ENCODE peak calls at places on chromosomes 3 and 15, in five cellular contexts. V is HEK293T; B is cardiac fibroblast; X is OCI-LY7; Y is stimulated activated CD4-positive, alpha-beta T cell treated with anti-CD3 and anti-CD28 coated beads, Interleukin-1b, Interleukin-23, amount 100 ng/mL, for 48 hours. E is an unnamed sample.

GRCh38 chr3:108806316-108806715 is 16.3 kb upstream of the TRAT1 start:
- DNase-seq in V (no peak), B (no peak), X (no peak), Y (no peak), E (no peak)

GRCh38 chr3:127865941-127866340 is 43.6 kb upstream of the MGLL start:
- DNase-seq in V (no peak), B (peak; percentile 42), X (no peak), Y (no peak), E (no peak)

GRCh38 chr15:52483712-52484111 is 45.0 kb downstream of the MYO5A start:
- DNase-seq in V (no peak), B (peak; percentile 67), X (no peak), Y (no peak), E (peak; percentile 85)

GRCh38 chr15:65752151-65752700 is 39.9 kb downstream of the DENND4A start:
- DNase-seq in V (no peak), B (no peak), X (no peak), Y (no peak), E (no peak)

GRCh38 chr15:63994073-63994600 is 52.1 kb downstream of the DAPK2 start:
- DNase-seq in V (no peak), B (no peak), X (no peak), Y (no peak), E (no peak)

GRCh38 chr15:73683624-73684536 is at the start of gene CD276:
- DNase-seq in V (peak; percentile 62), B (peak; percentile 81), X (no peak), Y (no peak), E (peak; percentile 72)

GRCh38 chr3:32973982-32974381 is 22.5 kb downstream of the CCR4 start:
- DNase-seq in V (no peak), B (no peak), X (no peak), Y (no peak), E (no peak)

GRCh38 chr3:169454823-169455222 is 208.7 kb downstream of the MECOM start:
- DNase-seq in V (no peak), B (peak; percentile 88), X (no peak), Y (no peak), E (peak; percentile 95)

GRCh38 chr3:197224034-197224444 is 74.4 kb downstream of the DLG1 start:
- DNase-seq in V (peak; percentile 34), B (peak; percentile 74), X (peak; percentile 67), Y (no peak), E (peak; percentile 72)

GRCh38 chr15:73700041-73700842 is 16.1 kb downstream of the CD276 start:
- DNase-seq in V (peak; percentile 75), B (peak; percentile 89), X (peak; percentile 80), Y (peak; percentile 74), E (peak; percentile 84)

GRCh38 chr3:60775956-60776355 is 475.3 kb downstream of the FHIT start:
- DNase-seq in V (no peak), B (no peak), X (no peak), Y (no peak), E (no peak)

GRCh38 chr3:133973249-133973980 is 56.3 kb downstream of the SLCO2A1 start:
- DNase-seq in V (no peak), B (peak; percentile 27), X (no peak), Y (no peak), E (no peak)

GRCh38 chr15:86183765-86184491 is 104.3 kb downstream of the AGBL1 start:
- DNase-seq in V (no peak), B (no peak), X (no peak), Y (peak; percentile 65), E (no peak)

GRCh38 chr3:42411429-42411828 is 1.0 kb upstream of the LYZL4 start:
- DNase-seq in V (no peak), B (no peak), X (no peak), Y (no peak), E (no peak)

GRCh38 chr3:83048556-83048955 is 1287.1 kb upstream of the GBE1 start:
- DNase-seq in V (no peak), B (no peak), X (no peak), Y (no peak), E (no peak)

GRCh38 chr3:43093006-43093405 is 12.9 kb downstream of the POMGNT2 start:
- DNase-seq in V (no peak), B (no peak), X (no peak), Y (no peak), E (no peak)

GRCh38 chr3:154122912-154123559 is 1.8 kb downstream of the ARHGEF26 start:
- DNase-seq in V (peak; percentile 25), B (peak; percentile 40), X (no peak), Y (no peak), E (no peak)

GRCh38 chr15:57321973-57322601 is 54.2 kb upstream of the CGNL1 start:
- DNase-seq in V (no peak), B (no peak), X (no peak), Y (no peak), E (peak; percentile 58)

GRCh38 chr3:119125742-119126507 is 20.0 kb upstream of the TEX55 start:
- DNase-seq in V (no peak), B (no peak), X (no peak), Y (no peak), E (no peak)

GRCh38 chr3:195407511-195408409 is 35.1 kb downstream of the ACAP2 start:
- DNase-seq in V (no peak), B (no peak), X (no peak), Y (no peak), E (no peak)

GRCh38 chr15:34656005-34656604 is 72.7 kb upstream of the GOLGA8B start:
- DNase-seq in V (no peak), B (no peak), X (no peak), Y (no peak), E (no peak)

GRCh38 chr15:89197503-89197971 is 23.8 kb downstream of the RLBP1 start:
- DNase-seq in V (peak; percentile 30), B (no peak), X (no peak), Y (peak; percentile 30), E (no peak)

GRCh38 chr3:121629601-121630000 is 31.1 kb downstream of the HCLS1 start:
- DNase-seq in V (no peak), B (no peak), X (no peak), Y (no peak), E (no peak)

GRCh38 chr3:50242778-50243551 is 7.0 kb downstream of the GNAI2 start:
- DNase-seq in V (no peak), B (peak; percentile 70), X (peak; percentile 68), Y (peak; percentile 45), E (peak; percentile 89)

GRCh38 chr15:48592221-48592731 is 53.2 kb downstream of the FBN1 start:
- DNase-seq in V (no peak), B (peak; percentile 99), X (no peak), Y (no peak), E (peak; percentile 20)

GRCh38 chr3:16993227-16993626 is 108.5 kb downstream of the PLCL2 start:
- DNase-seq in V (no peak), B (peak; percentile 62), X (no peak), Y (no peak), E (no peak)

GRCh38 chr3:143358793-143359491 is 239.4 kb downstream of the CHST2 start:
- DNase-seq in V (no peak), B (no peak), X (no peak), Y (no peak), E (no peak)

GRCh38 chr15:69160976-69161877 is 792 bp downstream of the GLCE start:
- DNase-seq in V (peak; percentile 37), B (peak; percentile 45), X (peak; percentile 45), Y (peak; percentile 7), E (peak; percentile 37)

GRCh38 chr3:56917740-56918568 is 116.2 kb upstream of the ARHGEF3 start:
- DNase-seq in V (no peak), B (no peak), X (peak; percentile 95), Y (peak; percentile 73), E (peak; percentile 71)

GRCh38 chr3:107430214-107431047 is 53.2 kb downstream of the CCDC54 start:
- DNase-seq in V (no peak), B (peak; percentile 40), X (no peak), Y (no peak), E (peak; percentile 11)

GRCh38 chr3:24773798-24774197 is 279.1 kb upstream of the THRB start:
- DNase-seq in V (peak; percentile 59), B (peak; percentile 68), X (peak; percentile 42), Y (peak; percentile 6), E (peak; percentile 66)

GRCh38 chr15:52010633-52011595 is 8.1 kb upstream of the MAPK6 start:
- DNase-seq in V (no peak), B (peak; percentile 78), X (no peak), Y (peak; percentile 85), E (peak; percentile 92)

GRCh38 chr3:52682016-52682415 is 3.7 kb downstream of the PBRM1 start:
- DNase-seq in V (no peak), B (peak; percentile 84), X (no peak), Y (peak; percentile 65), E (peak; percentile 67)

GRCh38 chr3:47266709-47267489 is 15.7 kb downstream of the KIF9 start:
- DNase-seq in V (no peak), B (peak; percentile 94), X (peak; percentile 42), Y (peak; percentile 60), E (peak; percentile 81)

GRCh38 chr15:89402406-89402805 is 67.8 kb upstream of the POLG start:
- DNase-seq in V (no peak), B (no peak), X (no peak), Y (no peak), E (no peak)

GRCh38 chr15:83999396-84000120 is 236.0 kb upstream of the GOLGA6L4 start:
- DNase-seq in V (no peak), B (no peak), X (no peak), Y (no peak), E (no peak)

GRCh38 chr3:10647376-10647775 is 142.0 kb upstream of the ATP2B2 start:
- DNase-seq in V (no peak), B (no peak), X (no peak), Y (no peak), E (no peak)

E was measured in lung microvascular endothelial cell.